ENCODE peak calls at places on chromosomes 1 and 21, in ten cellular contexts. W is mammary epithelial cell, O is heart right ventricle, B is dorsolateral prefrontal cortex, U is lower lobe of right lung, L is right atrium auricular region, G is H1, R is kidney, V is PC-9, E is pancreas. C is an unnamed sample.

GRCh38 chr1:226091461-226091860 is 28.9 kb downstream of the H3-3A start:
- DNase-seq in W (no peak), O (no peak), B (no peak), U (no peak), L (no peak), G (no peak), R (no peak), V (no peak), E (no peak), C (no peak)

GRCh38 chr1:236502972-236503639 is 20.7 kb upstream of the LGALS8 start:
- DNase-seq in W (peak), O (peak), B (no peak), U (peak), L (no peak), G (peak), R (no peak), V (peak), E (no peak), C (no peak)

GRCh38 chr21:36744560-36745231 is 45.8 kb downstream of the SIM2 start:
- DNase-seq in W (no peak), O (no peak), B (no peak), U (no peak), L (no peak), G (no peak), R (peak), V (no peak), E (peak), C (no peak)

GRCh38 chr1:99850458-99850974 is 355 bp downstream of the AGL start:
- DNase-seq in W (peak), O (peak), B (no peak), U (no peak), L (no peak), G (no peak), R (no peak), V (no peak), E (no peak), C (no peak)

GRCh38 chr1:28027238-28027637 is 61.2 kb downstream of the EYA3 start:
- DNase-seq in W (no peak), O (no peak), B (no peak), U (no peak), L (no peak), G (no peak), R (no peak), V (no peak), E (no peak), C (no peak)

GRCh38 chr1:59229138-59229537 is 67.8 kb upstream of the FGGY start:
- DNase-seq in W (no peak), O (no peak), B (no peak), U (no peak), L (no peak), G (no peak), R (no peak), V (no peak), E (no peak), C (no peak)

GRCh38 chr1:230163205-230163604 is 96.2 kb downstream of the GALNT2 start:
- DNase-seq in W (peak), O (no peak), B (no peak), U (no peak), L (peak), G (no peak), R (no peak), V (no peak), E (no peak), C (no peak)

GRCh38 chr1:111334169-111334568 is 43.5 kb downstream of the CHIA start:
- DNase-seq in W (peak), O (no peak), B (no peak), U (no peak), L (no peak), G (no peak), R (no peak), V (peak), E (no peak), C (no peak)

GRCh38 chr1:231021540-231022031 is 18.5 kb downstream of the FAM89A start:
- DNase-seq in W (no peak), O (no peak), B (no peak), U (no peak), L (no peak), G (no peak), R (no peak), V (no peak), E (no peak), C (no peak)

GRCh38 chr1:178399177-178399728 is 97.5 kb downstream of the CLEC20A start:
- DNase-seq in W (peak), O (no peak), B (no peak), U (no peak), L (no peak), G (no peak), R (no peak), V (peak), E (peak), C (no peak)

GRCh38 chr1:1001631-1002300 is 1.9 kb upstream of the HES4 start:
- DNase-seq in W (peak), O (peak), B (no peak), U (peak), L (no peak), G (peak), R (peak), V (peak), E (peak), C (peak)

GRCh38 chr1:234885601-234886000 is 243.0 kb downstream of the TOMM20 start:
- DNase-seq in W (no peak), O (no peak), B (no peak), U (no peak), L (no peak), G (no peak), R (no peak), V (no peak), E (no peak), C (no peak)

GRCh38 chr1:19559641-19560040 is 74.3 kb upstream of the CAPZB start:
- DNase-seq in W (peak), O (no peak), B (no peak), U (no peak), L (no peak), G (no peak), R (no peak), V (no peak), E (no peak), C (no peak)

GRCh38 chr1:62271932-62272728 is 47.1 kb downstream of the KANK4 start:
- DNase-seq in W (no peak), O (no peak), B (no peak), U (no peak), L (no peak), G (no peak), R (no peak), V (no peak), E (no peak), C (no peak)

GRCh38 chr1:87918398-87918797 is 589.7 kb downstream of the LMO4 start:
- DNase-seq in W (no peak), O (no peak), B (no peak), U (no peak), L (no peak), G (no peak), R (no peak), V (no peak), E (no peak), C (no peak)

GRCh38 chr1:48182441-48182840 is 40.1 kb upstream of the SLC5A9 start:
- DNase-seq in W (peak), O (no peak), B (no peak), U (no peak), L (no peak), G (no peak), R (no peak), V (no peak), E (no peak), C (no peak)

GRCh38 chr21:31622397-31622796 is 37.1 kb upstream of the SOD1 start:
- DNase-seq in W (no peak), O (no peak), B (no peak), U (no peak), L (no peak), G (no peak), R (no peak), V (no peak), E (no peak), C (no peak)

GRCh38 chr1:233587958-233588799 is 25.7 kb upstream of the KCNK1 start:
- DNase-seq in W (no peak), O (no peak), B (no peak), U (no peak), L (no peak), G (peak), R (peak), V (no peak), E (no peak), C (no peak)

GRCh38 chr1:180644526-180645206 is 12.8 kb downstream of the XPR1 start:
- DNase-seq in W (no peak), O (no peak), B (no peak), U (no peak), L (no peak), G (no peak), R (no peak), V (no peak), E (no peak), C (no peak)

GRCh38 chr1:222373831-222374603 is 173.9 kb downstream of the HHIPL2 start:
- DNase-seq in W (no peak), O (no peak), B (no peak), U (no peak), L (no peak), G (no peak), R (no peak), V (no peak), E (no peak), C (no peak)

GRCh38 chr1:202017385-202018225 is 7.2 kb downstream of the ELF3 start:
- DNase-seq in W (no peak), O (no peak), B (no peak), U (peak), L (no peak), G (no peak), R (peak), V (peak), E (peak), C (no peak)

GRCh38 chr1:26959722-26960624 is at the start of gene KDF1:
- DNase-seq in W (peak), O (no peak), B (no peak), U (peak), L (no peak), G (peak), R (peak), V (peak), E (peak), C (peak)

GRCh38 chr1:192539450-192540132 is 36.0 kb upstream of the RGS1 start:
- DNase-seq in W (peak), O (no peak), B (no peak), U (no peak), L (no peak), G (no peak), R (no peak), V (peak), E (no peak), C (no peak)

GRCh38 chr1:173601588-173601987 is 1.3 kb downstream of the SLC9C2 start:
- DNase-seq in W (peak), O (no peak), B (no peak), U (no peak), L (no peak), G (no peak), R (no peak), V (no peak), E (no peak), C (no peak)

GRCh38 chr21:42097860-42098259 is 26.7 kb downstream of the UMODL1 start:
- DNase-seq in W (peak), O (peak), B (no peak), U (no peak), L (peak), G (no peak), R (peak), V (peak), E (no peak), C (no peak)

GRCh38 chr1:153404768-153405167 is 11.6 kb upstream of the S100A7A start:
- DNase-seq in W (peak), O (peak), B (no peak), U (peak), L (peak), G (peak), R (no peak), V (peak), E (no peak), C (no peak)

GRCh38 chr1:172321429-172321828 is 99.1 kb upstream of the C1orf105 start:
- DNase-seq in W (no peak), O (no peak), B (no peak), U (no peak), L (no peak), G (no peak), R (no peak), V (no peak), E (no peak), C (no peak)

GRCh38 chr1:228083871-228084278 is 1.4 kb downstream of the ARF1 start:
- DNase-seq in W (no peak), O (no peak), B (no peak), U (peak), L (no peak), G (no peak), R (peak), V (no peak), E (no peak), C (no peak)

GRCh38 chr1:214440219-214440965 is 111.0 kb downstream of the PTPN14 start:
- DNase-seq in W (no peak), O (no peak), B (no peak), U (no peak), L (no peak), G (no peak), R (no peak), V (no peak), E (no peak), C (no peak)

GRCh38 chr21:44589586-44590305 is 2.6 kb downstream of the KRTAP10-6 start:
- DNase-seq in W (no peak), O (no peak), B (no peak), U (no peak), L (no peak), G (peak), R (no peak), V (no peak), E (peak), C (no peak)

GRCh38 chr1:6414443-6414844 is 5.3 kb downstream of the HES2 start:
- DNase-seq in W (peak), O (no peak), B (no peak), U (no peak), L (no peak), G (peak), R (no peak), V (peak), E (no peak), C (peak)

GRCh38 chr1:15322648-15323350 is 75.8 kb downstream of the FHAD1 start:
- DNase-seq in W (no peak), O (peak), B (no peak), U (no peak), L (no peak), G (no peak), R (no peak), V (peak), E (peak), C (no peak)

GRCh38 chr1:164625004-164625617 is 66.1 kb downstream of the PBX1 start:
- DNase-seq in W (no peak), O (no peak), B (no peak), U (no peak), L (no peak), G (no peak), R (no peak), V (no peak), E (no peak), C (no peak)

GRCh38 chr1:78415165-78415564 is 75.6 kb upstream of the PTGFR start:
- DNase-seq in W (no peak), O (no peak), B (no peak), U (no peak), L (no peak), G (no peak), R (no peak), V (no peak), E (no peak), C (no peak)

GRCh38 chr1:155847823-155848529 is 9.0 kb downstream of the GON4L start:
- DNase-seq in W (no peak), O (no peak), B (no peak), U (no peak), L (no peak), G (no peak), R (no peak), V (no peak), E (no peak), C (no peak)

GRCh38 chr1:6907201-6907600 is 121.9 kb downstream of the CAMTA1 start:
- DNase-seq in W (no peak), O (no peak), B (no peak), U (no peak), L (no peak), G (no peak), R (no peak), V (no peak), E (no peak), C (no peak)

GRCh38 chr1:106861110-106861509 is 195.4 kb upstream of the PRMT6 start:
- DNase-seq in W (no peak), O (no peak), B (no peak), U (no peak), L (no peak), G (no peak), R (no peak), V (no peak), E (no peak), C (no peak)

GRCh38 chr1:231724876-231725647 is 98.5 kb downstream of the DISC1 start:
- DNase-seq in W (peak), O (peak), B (peak), U (peak), L (no peak), G (peak), R (no peak), V (peak), E (no peak), C (no peak)

GRCh38 chr1:200428482-200429205 is 18.8 kb upstream of the ZNF281 start:
- DNase-seq in W (no peak), O (no peak), B (no peak), U (no peak), L (no peak), G (no peak), R (no peak), V (no peak), E (no peak), C (no peak)

GRCh38 chr1:200427744-200428143 is 17.9 kb upstream of the ZNF281 start:
- DNase-seq in W (no peak), O (no peak), B (no peak), U (no peak), L (no peak), G (no peak), R (no peak), V (no peak), E (no peak), C (no peak)

GRCh38 chr1:200426196-200426595 is 16.4 kb upstream of the ZNF281 start:
- DNase-seq in W (no peak), O (no peak), B (no peak), U (no peak), L (no peak), G (no peak), R (no peak), V (no peak), E (no peak), C (no peak)

GRCh38 chr1:200432586-200432985 is 22.8 kb upstream of the ZNF281 start:
- DNase-seq in W (no peak), O (no peak), B (no peak), U (no peak), L (no peak), G (no peak), R (no peak), V (no peak), E (no peak), C (no peak)

GRCh38 chr1:200429221-200429751 is 19.4 kb upstream of the ZNF281 start:
- DNase-seq in W (no peak), O (no peak), B (no peak), U (no peak), L (no peak), G (no peak), R (no peak), V (peak), E (no peak), C (no peak)
- H3K27ac ChIP-seq in W (no peak), O (no peak), B (no peak), U (no peak), L (no peak), G (no peak), R (no peak), V (no peak), E (no peak), C (no peak)

GRCh38 chr1:33624991-33625870 is 152.8 kb downstream of the ZSCAN20 start:
- DNase-seq in W (no peak), O (no peak), B (no peak), U (no peak), L (peak), G (peak), R (no peak), V (no peak), E (no peak), C (no peak)
- TF ChIP-seq CTCF in W (peak), O (no peak), B (no peak), U (no peak), L (no peak), G (peak), R (no peak), V (peak), E (no peak), C (peak)

GRCh38 chr1:36397378-36398230 is at the start of gene LSM10:
- DNase-seq in W (peak), O (peak), B (peak), U (peak), L (peak), G (peak), R (peak), V (peak), E (peak), C (peak)

GRCh38 chr1:36401602-36402517 is 4.2 kb upstream of the LSM10 start:
- DNase-seq in W (no peak), O (no peak), B (no peak), U (no peak), L (no peak), G (peak), R (peak), V (no peak), E (no peak), C (no peak)

GRCh38 chr1:36398370-36398977 is 766 bp upstream of the LSM10 start:
- DNase-seq in W (no peak), O (no peak), B (no peak), U (no peak), L (no peak), G (no peak), R (no peak), V (no peak), E (no peak), C (no peak)

GRCh38 chr1:36400514-36400824 is 2.8 kb upstream of the LSM10 start:
- DNase-seq in W (no peak), O (no peak), B (no peak), U (no peak), L (no peak), G (no peak), R (no peak), V (no peak), E (no peak), C (no peak)

DNA sequence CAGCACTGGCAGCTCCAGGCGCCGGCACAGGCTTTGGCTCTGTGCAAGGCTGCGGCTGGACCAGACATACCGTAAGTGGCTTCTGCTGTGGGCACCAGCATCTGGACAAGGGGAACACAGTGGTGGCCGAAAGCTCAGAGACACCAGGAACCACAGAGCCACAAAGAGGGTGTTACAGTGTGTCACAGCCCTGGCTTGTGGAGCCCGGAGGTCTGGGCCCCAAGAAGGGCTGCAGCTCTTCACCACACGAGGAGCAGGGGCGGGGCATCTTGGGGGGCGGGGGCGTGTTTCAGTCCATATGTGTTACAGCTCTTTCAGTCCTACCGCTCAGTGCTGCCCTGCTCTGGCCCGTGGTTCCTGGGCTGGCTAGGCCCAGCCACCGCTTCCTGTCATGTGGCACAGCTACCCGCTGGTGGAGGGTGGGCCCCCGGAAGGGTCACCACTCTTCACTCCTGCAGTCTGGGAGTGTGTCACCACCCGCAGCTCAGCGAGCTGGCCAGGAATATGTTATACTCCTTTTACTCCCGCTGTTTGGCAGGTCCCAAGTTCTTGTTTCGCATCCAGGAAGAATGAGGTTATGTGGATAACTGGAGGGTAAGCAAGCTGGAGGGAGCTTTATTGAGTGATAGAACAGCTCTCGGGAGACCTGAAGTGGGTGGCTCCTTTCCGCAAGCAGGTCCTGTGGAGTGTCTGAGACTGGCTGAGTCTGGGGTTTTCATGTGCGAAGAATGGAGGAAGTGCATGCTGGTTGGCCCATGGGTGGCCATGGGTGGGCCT is 3.3 kb upstream of the LSM10 start:
- DNase-seq in W (no peak), O (peak), B (peak), U (peak), L (peak), G (peak), R (peak), V (no peak), E (no peak), C (no peak)
- H3K4me3 ChIP-seq in W (no peak), O (peak), B (peak), U (peak), L (no peak), G (peak), R (peak), V (peak), E (no peak), C (no peak)

GRCh38 chr1:169889871-169890270 is 3.8 kb downstream of the SCYL3 start:
- DNase-seq in W (no peak), O (no peak), B (no peak), U (no peak), L (no peak), G (no peak), R (no peak), V (no peak), E (no peak), C (no peak)

GRCh38 chr1:169892819-169893644 is 664 bp downstream of the SCYL3 start:
- DNase-seq in W (no peak), O (peak), B (peak), U (peak), L (no peak), G (no peak), R (peak), V (no peak), E (no peak), C (no peak)

GRCh38 chr1:169890761-169891538 is 2.7 kb downstream of the SCYL3 start:
- DNase-seq in W (peak), O (no peak), B (no peak), U (no peak), L (no peak), G (no peak), R (no peak), V (peak), E (no peak), C (no peak)

GRCh38 chr1:169892176-169892818 is 1.4 kb downstream of the SCYL3 start:
- DNase-seq in W (no peak), O (no peak), B (no peak), U (no peak), L (no peak), G (no peak), R (no peak), V (no peak), E (no peak), C (no peak)

GRCh38 chr1:169891539-169891885 is 2.2 kb downstream of the SCYL3 start:
- DNase-seq in W (no peak), O (no peak), B (no peak), U (no peak), L (no peak), G (no peak), R (peak), V (no peak), E (no peak), C (no peak)
- H3K27ac ChIP-seq in W (no peak), O (no peak), B (no peak), U (peak), L (no peak), G (no peak), R (peak), V (peak), E (peak), C (peak)